ENCODE peak calls at places on chromosomes 13 and 19, in seven cellular contexts. T is CD8-positive, alpha-beta memory T cell; G is pancreas; X is aorta; B is heart right ventricle; K is fibroblast of lung; J is SJSA1. A is an unnamed sample.

GRCh38 chr13:75769141-75769905 is 133.2 kb downstream of the LMO7 start:
- DNase-seq in T (no peak), J (no peak), K (no peak), B (no peak), G (no peak), X (no peak), A (no peak)

GRCh38 chr19:42628411-42629135 is 33.8 kb upstream of the CEACAM8 start:
- DNase-seq in K (no peak), J (no peak), B (no peak), X (no peak), G (no peak), T (no peak), A (no peak)

GRCh38 chr19:1746401-1747284 is 6.7 kb upstream of the ONECUT3 start:
- DNase-seq in G (no peak), J (no peak), B (no peak), X (no peak), T (no peak), K (peak; percentile 26), A (no peak)

GRCh38 chr19:38266981-38267597 is 2.7 kb downstream of the SPINT2 start:
- DNase-seq in K (peak; percentile 73), J (no peak), B (no peak), T (no peak), X (no peak), G (no peak), A (no peak)

GRCh38 chr13:23212621-23213020 is 31.8 kb downstream of the SGCG start:
- DNase-seq in X (no peak), T (no peak), B (no peak), J (no peak), G (no peak), K (peak; percentile 43), A (no peak)

GRCh38 chr19:10431943-10432735 is 11.8 kb downstream of the PDE4A start:
- DNase-seq in J (peak; percentile 70), B (peak; percentile 77), T (peak; percentile 61), K (peak; percentile 41), G (peak; percentile 86), X (peak; percentile 86), A (peak; percentile 92)

GRCh38 chr13:73984201-73984600 is 150.0 kb downstream of the KLF12 start:
- DNase-seq in T (no peak), K (no peak), B (peak; percentile 51), X (no peak), G (no peak), J (no peak), A (peak; percentile 52)

GRCh38 chr13:35956074-35956473 is 175.1 kb downstream of the DCLK1 start:
- DNase-seq in G (no peak), K (no peak), B (no peak), T (no peak), X (no peak), J (no peak), A (no peak)

GRCh38 chr19:45890877-45891276 is 4.9 kb upstream of the IRF2BP1 start:
- DNase-seq in K (no peak), B (no peak), G (peak; percentile 73), J (no peak), T (no peak), X (no peak), A (no peak)

GRCh38 chr19:23528376-23528775 is 133.1 kb upstream of the ZNF91 start:
- DNase-seq in J (no peak), G (no peak), X (no peak), T (no peak), B (no peak), K (no peak), A (no peak)

GRCh38 chr19:4208385-4209094 is 20.8 kb upstream of the EBI3 start:
- DNase-seq in X (no peak), K (peak; percentile 32), J (no peak), B (no peak), T (no peak), G (no peak), A (no peak)
- H3K4me3 ChIP-seq in X (no peak overlapping the region), K (no peak overlapping the region), J (no peak overlapping the region), B (no peak overlapping the region), T (no peak overlapping the region), G (no peak overlapping the region), A (no peak overlapping the region)

GRCh38 chr13:40236566-40237168 is 429.8 kb downstream of the FOXO1 start:
- DNase-seq in X (peak; percentile 63), B (peak; percentile 15), J (no peak), G (no peak), T (no peak), K (no peak), A (no peak)
- H3K27ac ChIP-seq in X (peak overlapping the region; percentile 99), B (peak overlapping the region; percentile 73), J (no peak overlapping the region), G (peak overlapping the region; percentile 17), T (no peak overlapping the region), K (no peak overlapping the region), A (peak overlapping the region; percentile 78)

DNA sequence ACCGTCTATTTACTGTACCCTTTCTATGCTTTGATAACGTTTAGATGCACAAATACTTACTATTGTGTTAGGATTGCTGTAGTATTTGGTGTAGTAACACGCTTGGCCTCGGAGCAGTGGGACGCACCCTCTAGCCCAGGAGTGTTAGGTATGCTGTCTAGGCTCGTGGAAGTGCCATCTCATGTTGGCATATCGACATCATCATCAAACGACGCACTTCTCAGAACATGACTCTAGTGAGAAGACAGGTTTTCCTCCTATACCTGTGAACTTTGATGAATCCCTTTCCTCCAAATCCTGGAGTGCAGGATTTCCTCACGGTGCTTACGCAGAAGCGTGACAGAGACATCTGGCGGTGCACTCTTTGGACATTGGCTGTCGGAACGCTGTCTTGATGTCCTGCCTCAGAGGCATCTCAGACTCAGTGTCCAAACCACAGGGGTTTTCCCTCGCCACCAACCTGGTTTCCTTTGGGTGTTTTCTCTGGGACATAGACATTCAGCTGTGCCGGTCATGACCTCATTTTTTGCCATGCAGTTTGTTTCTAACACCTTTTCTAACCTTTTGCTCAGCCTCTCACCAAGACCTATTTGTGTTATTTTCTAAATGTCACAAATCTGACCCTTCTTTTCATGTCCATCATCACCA is 6.3 kb downstream of the SNRNP70 start:
- DNase-seq in K (no peak), G (no peak), B (no peak), T (no peak), J (no peak), X (no peak), A (no peak)
- H3K36me3 ChIP-seq in K (peaks cover 23% of the 10 kb centered on the region), G (peaks cover 28% of the 10 kb centered on the region), B (peaks cover 22% of the 10 kb centered on the region), T (peaks cover 51% of the 10 kb centered on the region), J (peaks cover 94% of the 10 kb centered on the region), X (peaks cover 9% of the 10 kb centered on the region), A (peaks cover 89% of the 10 kb centered on the region)

DNA sequence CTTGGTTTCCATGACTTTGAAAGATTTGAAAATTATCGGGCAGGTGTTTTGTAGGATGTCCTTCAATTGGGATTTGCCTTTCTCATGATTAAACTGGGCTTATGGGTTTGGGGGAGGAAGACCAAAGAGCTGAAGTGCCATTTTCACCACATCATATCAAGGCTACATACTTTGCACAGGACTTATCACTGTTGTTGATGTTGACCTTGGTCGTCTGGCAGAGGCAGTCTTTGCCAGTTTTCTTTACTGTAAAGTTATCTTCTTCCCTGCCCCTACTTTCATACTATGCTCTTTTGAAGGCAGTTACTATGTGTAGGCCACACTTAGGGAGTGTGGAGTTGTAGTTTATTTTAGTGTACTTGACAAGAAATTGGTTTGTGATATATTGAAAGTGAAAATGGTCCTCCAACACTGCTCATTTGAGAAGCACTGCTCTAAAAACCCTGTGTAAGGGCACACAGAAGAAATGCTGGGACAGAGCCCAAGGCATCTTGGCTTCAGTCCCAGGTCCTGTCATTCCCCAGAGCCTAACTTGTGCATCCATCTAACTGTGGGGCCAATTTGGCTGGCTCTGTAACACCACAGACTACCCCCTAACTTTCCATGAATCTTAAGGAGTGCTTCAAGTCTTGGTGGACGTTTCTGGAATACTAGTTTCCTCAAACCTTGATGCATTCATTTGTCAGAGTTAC is 384.9 kb downstream of the KCNRG start:
- DNase-seq in X (peak; percentile 51), K (peak; percentile 66), J (no peak), T (no peak), G (no peak), B (peak; percentile 64), A (no peak)
- H3K4me3 ChIP-seq in X (no peak overlapping the region), K (no peak overlapping the region), J (no peak overlapping the region), T (no peak overlapping the region), G (no peak overlapping the region), B (no peak overlapping the region), A (no peak overlapping the region)

DNA sequence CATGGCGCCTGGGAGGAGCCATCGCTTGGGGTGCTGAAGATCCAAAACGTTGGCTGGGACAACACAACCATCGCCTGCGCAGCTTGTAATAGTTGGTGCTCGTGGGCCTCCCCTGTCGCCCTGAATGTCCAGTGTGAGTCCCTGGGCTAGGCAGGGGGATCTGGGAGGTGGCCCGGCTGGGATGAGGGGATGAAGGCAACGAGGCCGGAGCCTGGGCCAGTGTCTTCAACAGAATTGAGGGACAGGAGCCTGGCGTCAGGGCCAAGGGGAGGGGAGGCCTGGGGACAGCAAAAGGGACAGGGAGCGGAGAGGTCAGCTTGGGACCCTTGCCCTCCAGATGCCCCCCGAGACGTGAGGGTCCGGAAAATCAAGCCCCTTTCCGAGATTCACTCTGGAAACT is 6.7 kb upstream of the FFAR1 start:
- DNase-seq in G (no peak), J (no peak), B (no peak), X (peak; percentile 23), T (no peak), K (no peak), A (no peak)
- H3K27ac ChIP-seq in G (no peak overlapping the region), J (no peak overlapping the region), B (no peak overlapping the region), X (no peak overlapping the region), T (no peak overlapping the region), K (no peak overlapping the region), A (no peak overlapping the region)

DNA sequence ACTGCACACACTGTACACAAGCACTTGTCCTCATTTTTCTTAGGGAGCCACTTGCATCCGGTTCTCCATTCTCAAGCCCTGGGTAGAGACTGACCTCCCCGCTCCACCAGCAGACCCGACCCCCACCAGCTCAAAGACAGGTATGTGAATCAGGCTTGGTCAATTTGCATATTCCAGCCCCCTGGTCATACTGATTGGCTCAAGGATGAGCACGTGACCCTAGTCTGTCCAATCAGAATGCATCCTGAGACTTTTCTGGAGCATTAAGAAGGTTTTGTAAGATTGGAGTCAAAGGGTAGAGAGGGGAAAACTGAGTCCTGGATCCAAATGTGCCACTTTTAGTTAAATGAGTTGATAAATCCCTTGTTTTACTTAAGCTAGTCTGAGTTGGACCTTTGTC is 34.1 kb downstream of the NOTCH3 start:
- DNase-seq in T (no peak), J (no peak), K (no peak), X (no peak), B (no peak), G (no peak), A (no peak)
- H3K36me3 ChIP-seq in T (no peaks in the 10 kb centered on the region), J (peaks cover 59% of the 10 kb centered on the region), K (peaks cover 3% of the 10 kb centered on the region), X (peaks cover 2% of the 10 kb centered on the region), B (no peaks in the 10 kb centered on the region), G (no peaks in the 10 kb centered on the region), A (no peaks in the 10 kb centered on the region)